ENCODE peak calls at places on chromosomes 13 and 19, in eight cellular contexts. T is NB4, J is GM19239, X is C1 segment of cervical spinal cord, L is AG09319, E is aorta, B is tibial nerve, U is midbrain. W is an unnamed sample.

GRCh38 chr19:7426986-7427385 is 61.8 kb downstream of the PEX11G start:
- DNase-seq in T (no peak), J (no peak), L (no peak), B (no peak), U (no peak), X (no peak), E (no peak), W (no peak)

GRCh38 chr13:109699628-109700071 is 86.7 kb downstream of the IRS2 start:
- DNase-seq in T (peak; percentile 63), J (no peak), B (no peak), U (no peak), E (no peak), X (no peak), L (no peak), W (no peak)

GRCh38 chr13:110055089-110055488 is 251.9 kb downstream of the COL4A1 start:
- DNase-seq in U (no peak), X (no peak), J (no peak), L (no peak), E (no peak), B (no peak), T (no peak), W (no peak)

GRCh38 chr13:101492251-101492910 is 39.9 kb downstream of the ITGBL1 start:
- DNase-seq in X (no peak), B (no peak), E (no peak), U (no peak), T (no peak), J (no peak), L (no peak), W (no peak)

GRCh38 chr13:69706807-69707206 is 400.8 kb upstream of the ATXN8OS start:
- DNase-seq in X (no peak), E (no peak), T (no peak), U (no peak), B (no peak), L (no peak), J (no peak), W (peak; percentile 29)

GRCh38 chr19:1133471-1133929 is 29.7 kb downstream of the GPX4 start:
- DNase-seq in B (no peak), J (peak; percentile 97), T (peak; percentile 57), U (no peak), L (no peak), X (no peak), E (no peak), W (peak; percentile 96)

GRCh38 chr13:76314495-76314894 is 571.7 kb downstream of the KCTD12 start:
- DNase-seq in T (no peak), B (no peak), L (no peak), E (no peak), X (no peak), J (no peak), U (no peak), W (no peak)

GRCh38 chr13:113360446-113360845 is 3.5 kb downstream of the GRTP1 start:
- DNase-seq in T (no peak), U (no peak), J (no peak), B (no peak), E (no peak), X (no peak), L (no peak), W (no peak)

GRCh38 chr13:23322353-23323336 is 110.9 kb downstream of the SACS start:
- DNase-seq in J (no peak), U (no peak), E (no peak), L (no peak), X (no peak), T (no peak), B (no peak), W (peak; percentile 22)

GRCh38 chr19:56383826-56384605 is 9.3 kb downstream of the ZNF582 start:
- DNase-seq in B (no peak), J (no peak), L (no peak), U (no peak), T (no peak), X (no peak), E (no peak), W (no peak)

GRCh38 chr13:20544186-20544914 is 18.7 kb upstream of the CRYL1 start:
- DNase-seq in B (no peak), E (no peak), T (peak; percentile 44), U (no peak), L (no peak), X (no peak), J (no peak), W (peak; percentile 60)

GRCh38 chr19:16361254-16361653 is 36.6 kb downstream of the KLF2 start:
- DNase-seq in B (no peak), U (no peak), J (no peak), T (peak; percentile 35), E (no peak), X (no peak), L (no peak), W (no peak)

GRCh38 chr13:73273737-73274136 is 214.9 kb downstream of the KLF5 start:
- DNase-seq in B (no peak), X (no peak), T (no peak), J (no peak), U (no peak), E (no peak), L (no peak), W (no peak)

GRCh38 chr19:27794444-27795042 is 1418.4 kb downstream of the UQCRFS1 start:
- DNase-seq in E (peak; percentile 77), U (peak; percentile 34), J (peak; percentile 4), L (no peak), B (no peak), T (peak; percentile 64), X (peak; percentile 59), W (peak; percentile 56)

GRCh38 chr19:16070366-16070990 is 5.8 kb upstream of the TPM4 start:
- DNase-seq in J (peak; percentile 67), U (no peak), L (no peak), T (peak; percentile 77), X (peak; percentile 89), E (peak; percentile 89), B (no peak), W (peak; percentile 77)

GRCh38 chr13:40024578-40024952 is 369.1 kb downstream of the COG6 start:
- DNase-seq in X (no peak), B (no peak), E (no peak), L (no peak), T (no peak), J (no peak), U (no peak), W (no peak)

GRCh38 chr13:42063105-42063504 is 14.7 kb downstream of the DGKH start:
- DNase-seq in T (no peak), B (no peak), U (no peak), X (no peak), E (no peak), J (no peak), L (no peak), W (no peak)

GRCh38 chr19:34282611-34283519 is 28.5 kb downstream of the GARRE1 start:
- DNase-seq in J (no peak), B (no peak), T (no peak), L (no peak), E (no peak), U (no peak), X (peak; percentile 42), W (peak; percentile 35)

GRCh38 chr13:66348745-66349720 is 881.1 kb downstream of the PCDH9 start:
- DNase-seq in U (peak; percentile 24), T (no peak), X (peak; percentile 5), B (no peak), L (no peak), J (no peak), E (no peak), W (no peak)

GRCh38 chr19:10929402-10929794 is 787 bp downstream of the TIMM29 start:
- DNase-seq in T (peak; percentile 27), U (no peak), L (no peak), X (no peak), E (no peak), B (no peak), J (no peak), W (no peak)

GRCh38 chr19:47157455-47158321 is 27.1 kb downstream of the SAE1 start:
- DNase-seq in E (no peak), J (no peak), T (peak; percentile 91), B (no peak), X (peak; percentile 15), L (no peak), U (no peak), W (peak; percentile 57)

GRCh38 chr19:4302238-4302630 is at the start of gene TMIGD2:
- DNase-seq in U (no peak), L (no peak), X (no peak), B (no peak), E (no peak), J (no peak), T (no peak), W (no peak)

GRCh38 chr13:94722596-94722995 is 10.3 kb upstream of the SOX21 start:
- DNase-seq in X (no peak), J (no peak), U (no peak), E (no peak), T (no peak), L (no peak), B (no peak), W (no peak)

GRCh38 chr19:33413868-33414666 is 40.6 kb downstream of the CEBPG start:
- DNase-seq in U (no peak), L (no peak), B (no peak), T (no peak), X (no peak), J (no peak), E (no peak), W (no peak)

GRCh38 chr19:32808236-32808635 is 61.3 kb downstream of the SLC7A9 start:
- DNase-seq in T (no peak), L (no peak), U (no peak), E (peak; percentile 25), J (no peak), X (no peak), B (no peak), W (peak; percentile 14)

GRCh38 chr19:40217027-40217810 is 965 bp downstream of the TTC9B start:
- DNase-seq in U (no peak), B (no peak), E (no peak), L (no peak), X (peak; percentile 52), J (no peak), T (peak; percentile 19), W (no peak)

GRCh38 chr19:17125052-17125727 is 49.6 kb downstream of the MYO9B start:
- DNase-seq in T (no peak), U (peak; percentile 47), B (no peak), J (peak; percentile 56), X (peak; percentile 86), L (no peak), E (no peak), W (no peak)

GRCh38 chr19:48090281-48090802 is 20.3 kb downstream of the PLA2G4C start:
- DNase-seq in E (peak; percentile 21), J (no peak), X (peak; percentile 9), U (no peak), T (peak; percentile 54), L (no peak), B (no peak), W (no peak)